ENCODE peak calls at places on chromosome 18, in four cellular contexts. One of them, this sample, is unnamed.

GRCh38 chr18:47883771-47884413 is 46.6 kb downstream of the SMAD2 start:
- DNase-seq in HepG2: no peak
- DNase-seq in K562: no peak
- DNase-seq in GM12878: no peak
- DNase-seq in this sample: no peak

GRCh38 chr18:23737578-23737977 is 48.3 kb downstream of the LAMA3 start:
- DNase-seq in HepG2: no peak
- DNase-seq in K562: no peak
- DNase-seq in GM12878: no peak
- DNase-seq in this sample: no peak

GRCh38 chr18:55884498-55884897 is 296.5 kb upstream of the TCF4 start:
- DNase-seq in HepG2: no peak
- DNase-seq in K562: no peak
- DNase-seq in GM12878: no peak
- DNase-seq in this sample: no peak

GRCh38 chr18:23563377-23564043 is 22.8 kb downstream of the NPC1 start:
- DNase-seq in HepG2: no peak
- DNase-seq in K562: no peak
- DNase-seq in GM12878: no peak
- DNase-seq in this sample: no peak

GRCh38 chr18:64888956-64889355 is 740.1 kb upstream of the LINC00305 start:
- DNase-seq in HepG2: no peak
- DNase-seq in K562: no peak
- DNase-seq in GM12878: no peak
- DNase-seq in this sample: no peak

GRCh38 chr18:32238635-32239268 is 48.9 kb downstream of the MEP1B start:
- DNase-seq in HepG2: no peak
- DNase-seq in K562: no peak
- DNase-seq in GM12878: no peak
- DNase-seq in this sample: peak; percentile 19

GRCh38 chr18:48942554-48943261 is 8.1 kb downstream of the SMAD7 start:
- DNase-seq in HepG2: peak; percentile 96
- DNase-seq in K562: no peak
- DNase-seq in GM12878: no peak
- DNase-seq in this sample: no peak

GRCh38 chr18:67417864-67418523 is 98.5 kb downstream of the DSEL start:
- DNase-seq in HepG2: peak; percentile 23
- DNase-seq in K562: peak; percentile 4
- DNase-seq in GM12878: peak; percentile 5
- DNase-seq in this sample: no peak

GRCh38 chr18:23981369-23981768 is 33.2 kb upstream of the TTC39C start:
- DNase-seq in HepG2: no peak
- DNase-seq in K562: no peak
- DNase-seq in GM12878: peak; percentile 59
- DNase-seq in this sample: no peak

GRCh38 chr18:35588995-35589394 is 7.5 kb downstream of the GALNT1 start:
- DNase-seq in HepG2: peak; percentile 35
- DNase-seq in K562: peak; percentile 30
- DNase-seq in GM12878: no peak
- DNase-seq in this sample: peak; percentile 45

GRCh38 chr18:69935319-69936190 is 12.1 kb downstream of the CD226 start:
- DNase-seq in HepG2: peak; percentile 89
- DNase-seq in K562: no peak
- DNase-seq in GM12878: peak; percentile 89
- DNase-seq in this sample: no peak

GRCh38 chr18:69947361-69948106 is at the start of gene CD226:
- DNase-seq in HepG2: no peak
- DNase-seq in K562: no peak
- DNase-seq in GM12878: no peak
- DNase-seq in this sample: no peak

GRCh38 chr18:79496978-79497637 is 101.4 kb downstream of the NFATC1 start:
- DNase-seq in HepG2: no peak
- DNase-seq in K562: no peak
- DNase-seq in GM12878: no peak
- DNase-seq in this sample: no peak

DNA sequence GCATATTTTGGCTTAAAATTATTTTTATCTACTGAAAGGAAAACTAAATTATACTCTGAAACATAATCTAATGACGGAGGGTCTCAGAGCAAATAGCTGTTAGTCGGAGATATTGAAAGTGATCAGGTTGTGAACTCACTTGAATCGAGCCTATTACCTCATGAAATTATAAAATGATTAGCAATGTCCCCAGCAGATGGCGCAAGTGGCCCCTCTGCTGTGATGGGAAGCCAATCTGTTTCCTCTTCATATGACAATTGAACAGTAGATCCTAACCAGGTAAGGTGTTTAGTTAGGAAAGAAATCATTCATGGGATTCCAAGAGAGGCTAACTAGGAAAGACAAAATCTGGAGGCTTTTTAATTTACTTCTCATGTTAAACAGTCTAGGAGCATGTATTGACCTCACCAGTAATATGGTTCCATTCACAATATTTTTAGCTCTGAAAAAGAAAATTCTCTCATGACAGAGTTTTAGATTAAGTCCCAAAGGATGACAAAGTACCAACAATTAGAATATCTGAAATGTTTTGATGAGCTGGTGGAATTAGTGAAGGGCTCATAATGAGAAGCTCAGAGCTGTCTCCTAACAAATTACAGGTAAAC is 29.9 kb upstream of the MPPE1 start:
- DNase-seq in HepG2: peak; percentile 48
- DNase-seq in K562: peak; percentile 67
- DNase-seq in GM12878: peak; percentile 23
- DNase-seq in this sample: peak; percentile 78
- TF ChIP-seq ESRRA in HepG2: no peak
- TF ChIP-seq ESRRA in K562: no peak
- TF ChIP-seq ESRRA in GM12878: no peak
- TF ChIP-seq ESRRA in this sample: no peak

GRCh38 chr18:39675358-39675757 is 2109.8 kb upstream of the CELF4 start:
- DNase-seq in HepG2: peak; percentile 4
- DNase-seq in K562: no peak
- DNase-seq in GM12878: no peak
- DNase-seq in this sample: no peak
- TF ChIP-seq TCF7 in HepG2: no peak
- TF ChIP-seq TCF7 in K562: no peak
- TF ChIP-seq TCF7 in GM12878: no peak
- TF ChIP-seq TCF7 in this sample: no peak

DNA sequence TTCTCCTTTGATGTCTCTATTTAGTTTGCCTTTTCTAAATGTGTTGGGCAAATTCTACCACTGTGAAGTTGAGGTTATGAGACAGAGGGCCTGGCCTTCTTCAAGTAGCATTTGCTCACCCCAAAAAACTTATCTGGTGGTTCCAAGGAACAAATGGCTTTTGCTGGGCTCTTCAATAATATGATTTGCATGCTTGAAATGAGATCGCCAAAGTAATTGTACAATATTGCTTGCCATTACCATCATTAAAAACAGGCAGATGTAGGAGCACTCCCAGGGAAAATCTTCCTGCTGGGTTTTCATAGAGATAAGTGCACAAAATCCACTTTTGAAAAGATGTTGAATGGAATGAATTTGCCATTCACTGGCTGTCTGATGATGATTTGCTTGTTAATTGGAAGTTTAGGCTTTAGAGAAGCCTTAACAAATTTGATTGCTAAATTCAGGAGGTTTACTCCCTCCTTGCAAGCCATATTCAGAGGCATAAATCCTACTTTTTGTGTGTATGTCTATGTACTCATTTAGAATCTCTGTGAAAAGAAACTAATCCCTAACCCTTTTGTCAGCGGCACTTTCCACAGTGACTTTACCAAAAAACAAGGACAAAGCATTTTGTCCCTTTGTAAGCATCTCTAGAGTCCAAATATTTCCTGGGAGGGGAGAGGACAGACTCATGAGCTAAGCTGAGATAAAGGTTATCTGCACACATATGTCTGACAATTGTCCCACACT is 240.9 kb upstream of the PIK3C3 start:
- DNase-seq in HepG2: no peak
- DNase-seq in K562: no peak
- DNase-seq in GM12878: no peak
- DNase-seq in this sample: no peak
- TF ChIP-seq ESRRA in HepG2: no peak
- TF ChIP-seq ESRRA in K562: no peak
- TF ChIP-seq ESRRA in GM12878: no peak
- TF ChIP-seq ESRRA in this sample: no peak

GRCh38 chr18:75477913-75478312 is 50.4 kb upstream of the SMIM21 start:
- DNase-seq in HepG2: no peak
- DNase-seq in K562: no peak
- DNase-seq in GM12878: no peak
- DNase-seq in this sample: no peak

GRCh38 chr18:75475228-75475627 is 47.7 kb upstream of the SMIM21 start:
- DNase-seq in HepG2: no peak
- DNase-seq in K562: no peak
- DNase-seq in GM12878: no peak
- DNase-seq in this sample: no peak

GRCh38 chr18:75482880-75483279 is 55.4 kb upstream of the SMIM21 start:
- DNase-seq in HepG2: no peak
- DNase-seq in K562: no peak
- DNase-seq in GM12878: no peak
- DNase-seq in this sample: no peak

GRCh38 chr18:75480487-75480886 is 53.0 kb upstream of the SMIM21 start:
- DNase-seq in HepG2: no peak
- DNase-seq in K562: no peak
- DNase-seq in GM12878: no peak
- DNase-seq in this sample: no peak

GRCh38 chr18:75478996-75479870 is 51.7 kb upstream of the SMIM21 start:
- DNase-seq in HepG2: peak; percentile 34
- DNase-seq in K562: peak; percentile 28
- DNase-seq in GM12878: peak; percentile 4
- DNase-seq in this sample: no peak
- TF ChIP-seq TCF7 in HepG2: no peak
- TF ChIP-seq TCF7 in K562: no peak
- TF ChIP-seq TCF7 in GM12878: no peak
- TF ChIP-seq TCF7 in this sample: no peak

This sample was measured in WTC11.